ENCODE peak calls at places on chromosomes 7 and 10, in seven cellular contexts. O is SHP77; V is COLO829; Z is NCI-H1092 treated with DMSO at 0.1 percent for 48 hours; H is stimulated activated CD4-positive, alpha-beta T cell treated with anti-CD3 and anti-CD28 coated beads, Interleukin-1b, Interleukin-23, amount 100 ng/mL, for 48 hours; U is anterior cingulate cortex; L is left lung. A is an unnamed sample.

GRCh38 chr7:150916670-150917069 is 61.5 kb downstream of the KCNH2 start:
- DNase-seq in L (no peak), O (no peak), V (no peak), H (no peak), U (no peak), Z (no peak), A (no peak)

GRCh38 chr10:117537436-117537903 is 5.1 kb upstream of the EMX2 start:
- DNase-seq in L (no peak), U (no peak), O (no peak), H (no peak), V (peak), Z (no peak), A (no peak)

GRCh38 chr10:21696302-21696701 is 162.3 kb downstream of the MLLT10 start:
- DNase-seq in Z (no peak), O (no peak), V (no peak), H (no peak), U (no peak), L (no peak), A (no peak)

GRCh38 chr7:106870983-106871410 is 5.9 kb downstream of the PIK3CG start:
- DNase-seq in U (no peak), H (no peak), O (no peak), Z (no peak), V (no peak), L (no peak), A (peak)

GRCh38 chr10:22618081-22618785 is 96.1 kb downstream of the PIP4K2A start:
- DNase-seq in Z (no peak), H (no peak), L (no peak), V (peak), O (no peak), U (no peak), A (no peak)

GRCh38 chr10:132878091-132878729 is 64.2 kb downstream of the CFAP46 start:
- DNase-seq in Z (no peak), L (peak), H (no peak), V (no peak), U (no peak), O (no peak), A (no peak)

GRCh38 chr10:78178940-78179339 is 145.3 kb downstream of the RPS24 start:
- DNase-seq in U (peak), L (peak), H (no peak), Z (no peak), O (no peak), V (no peak), A (peak)

GRCh38 chr7:107168233-107169119 is at the start of gene HBP1:
- DNase-seq in V (peak), U (peak), Z (peak), O (peak), H (peak), L (peak), A (peak)

GRCh38 chr7:100598425-100598824 is 3.7 kb upstream of the PCOLCE start:
- DNase-seq in O (no peak), H (no peak), L (no peak), U (no peak), Z (no peak), V (no peak), A (no peak)